ENCODE peak calls at places on chromosomes 7 and 10, in seven cellular contexts. I, J, B, K, C, M and V are unnamed samples.

GRCh38 chr10:24951201-24952145 is 933 bp downstream of the PRTFDC1 start:
- DNase-seq in I (peak; percentile 43), J (no peak), B (no peak), K (no peak), C (peak; percentile 58), M (no peak), V (no peak)

GRCh38 chr7:22675436-22675835 is 51.6 kb upstream of the IL6 start:
- DNase-seq in I (no peak), J (no peak), B (no peak), K (no peak), C (no peak), M (no peak), V (no peak)

GRCh38 chr7:80781561-80781979 is 137.3 kb downstream of the SEMA3C start:
- DNase-seq in I (peak; percentile 86), J (no peak), B (peak; percentile 26), K (peak; percentile 77), C (no peak), M (no peak), V (no peak)

GRCh38 chr10:96389785-96390184 is 31.0 kb upstream of the OPALIN start:
- DNase-seq in I (no peak), J (no peak), B (no peak), K (no peak), C (no peak), M (no peak), V (no peak)

GRCh38 chr10:4546500-4546899 is 279.5 kb upstream of the AKR1E2 start:
- DNase-seq in I (no peak), J (no peak), B (peak; percentile 33), K (no peak), C (no peak), M (no peak), V (no peak)

GRCh38 chr10:114379631-114380041 is 24.7 kb downstream of the AFAP1L2 start:
- DNase-seq in I (peak; percentile 94), J (no peak), B (no peak), K (no peak), C (no peak), M (no peak), V (no peak)

GRCh38 chr10:71978988-71979691 is 14.9 kb downstream of the CHST3 start:
- DNase-seq in I (no peak), J (no peak), B (no peak), K (no peak), C (no peak), M (no peak), V (no peak)

GRCh38 chr7:142379445-142379844 is 121.6 kb upstream of the PRSS58 start:
- DNase-seq in I (no peak), J (no peak), B (no peak), K (no peak), C (no peak), M (no peak), V (no peak)

GRCh38 chr10:69445094-69445493 is 6.2 kb upstream of the TSPAN15 start:
- DNase-seq in I (peak; percentile 37), J (no peak), B (no peak), K (no peak), C (no peak), M (peak; percentile 7), V (no peak)

GRCh38 chr10:103854687-103855423 is 521 bp downstream of the SH3PXD2A start:
- DNase-seq in I (peak; percentile 41), J (peak; percentile 28), B (no peak), K (no peak), C (peak; percentile 53), M (peak; percentile 83), V (no peak)

GRCh38 chr7:46006723-46007122 is 85.7 kb upstream of the IGFBP3 start:
- DNase-seq in I (no peak), J (no peak), B (no peak), K (no peak), C (no peak), M (no peak), V (no peak)

GRCh38 chr10:51214207-51214896 is 140.1 kb downstream of the PRKG1 start:
- DNase-seq in I (no peak), J (no peak), B (no peak), K (no peak), C (no peak), M (no peak), V (no peak)

GRCh38 chr7:135877799-135878198 is 99.4 kb downstream of the MTPN start:
- DNase-seq in I (peak; percentile 94), J (no peak), B (no peak), K (peak; percentile 47), C (no peak), M (no peak), V (no peak)

GRCh38 chr10:80484677-80485409 is 30.7 kb downstream of the TSPAN14 start:
- DNase-seq in I (no peak), J (no peak), B (no peak), K (no peak), C (no peak), M (no peak), V (no peak)

GRCh38 chr7:75993689-75994387 is 557 bp downstream of the TMEM120A start:
- DNase-seq in I (peak; percentile 41), J (peak; percentile 38), B (no peak), K (peak; percentile 42), C (peak; percentile 61), M (peak; percentile 95), V (no peak)

GRCh38 chr10:52599586-52600200 is 172.9 kb downstream of the MBL2 start:
- DNase-seq in I (no peak), J (no peak), B (no peak), K (no peak), C (no peak), M (no peak), V (no peak)

GRCh38 chr7:144388950-144389349 is 14.5 kb downstream of the NOBOX start:
- DNase-seq in I (peak; percentile 33), J (no peak), B (no peak), K (no peak), C (no peak), M (no peak), V (no peak)

GRCh38 chr10:29621161-29621560 is 13.6 kb downstream of the SVIL start:
- DNase-seq in I (peak; percentile 99), J (no peak), B (no peak), K (no peak), C (peak; percentile 49), M (no peak), V (peak; percentile 54)

GRCh38 chr7:28315565-28316420 is 96.5 kb upstream of the CREB5 start:
- DNase-seq in I (peak; percentile 70), J (no peak), B (no peak), K (peak; percentile 56), C (no peak), M (no peak), V (no peak)

GRCh38 chr10:51689536-51689935 is 9.9 kb downstream of the CSTF2T start:
- DNase-seq in I (no peak), J (no peak), B (no peak), K (no peak), C (no peak), M (no peak), V (no peak)

GRCh38 chr7:10930551-10930950 is 43.1 kb upstream of the PHF14 start:
- DNase-seq in I (no peak), J (no peak), B (no peak), K (no peak), C (no peak), M (no peak), V (no peak)

GRCh38 chr7:81468516-81468915 is 301.3 kb downstream of the HGF start:
- DNase-seq in I (no peak), J (no peak), B (no peak), K (no peak), C (no peak), M (no peak), V (no peak)

GRCh38 chr10:34295142-34295548 is 520.0 kb downstream of the PARD3 start:
- DNase-seq in I (peak; percentile 93), J (no peak), B (no peak), K (no peak), C (no peak), M (no peak), V (no peak)

GRCh38 chr7:117212969-117213877 is 109.6 kb downstream of the WNT2 start:
- DNase-seq in I (peak; percentile 65), J (peak; percentile 28), B (no peak), K (peak; percentile 46), C (peak; percentile 73), M (no peak), V (no peak)

GRCh38 chr7:121107923-121108498 is 119.5 kb downstream of the CPED1 start:
- DNase-seq in I (peak; percentile 71), J (no peak), B (no peak), K (peak; percentile 58), C (no peak), M (no peak), V (no peak)

GRCh38 chr10:100823194-100823593 is 77.8 kb downstream of the PAX2 start:
- DNase-seq in I (no peak), J (no peak), B (no peak), K (no peak), C (no peak), M (no peak), V (no peak)

GRCh38 chr7:50821457-50821977 is 38.8 kb upstream of the GRB10 start:
- DNase-seq in I (no peak), J (no peak), B (no peak), K (no peak), C (no peak), M (no peak), V (no peak)

GRCh38 chr7:143217806-143218205 is 4.0 kb upstream of the TAS2R40 start:
- DNase-seq in I (no peak), J (no peak), B (no peak), K (no peak), C (no peak), M (no peak), V (no peak)

GRCh38 chr7:15197359-15197977 is 294.9 kb upstream of the DGKB start:
- DNase-seq in I (no peak), J (no peak), B (no peak), K (no peak), C (no peak), M (no peak), V (no peak)

GRCh38 chr10:64484931-64485330 is 963.7 kb downstream of the REEP3 start:
- DNase-seq in I (no peak), J (no peak), B (no peak), K (no peak), C (no peak), M (no peak), V (no peak)

GRCh38 chr10:123517901-123518300 is 148.3 kb upstream of the GPR26 start:
- DNase-seq in I (no peak), J (no peak), B (no peak), K (no peak), C (no peak), M (no peak), V (peak; percentile 32)

GRCh38 chr10:115092555-115093285 is 445 bp upstream of the ATRNL1 start:
- DNase-seq in I (peak; percentile 31), J (peak; percentile 31), B (no peak), K (no peak), C (peak; percentile 69), M (peak; percentile 64), V (peak; percentile 75)

GRCh38 chr10:77738496-77739158 is 101.0 kb upstream of the KCNMA1 start:
- DNase-seq in I (no peak), J (no peak), B (no peak), K (no peak), C (no peak), M (no peak), V (no peak)

GRCh38 chr7:94980418-94981142 is 73.2 kb downstream of the PPP1R9A start:
- DNase-seq in I (peak; percentile 76), J (no peak), B (no peak), K (no peak), C (no peak), M (no peak), V (no peak)

GRCh38 chr10:17965649-17966048 is 13.9 kb downstream of the SLC39A12 start:
- DNase-seq in I (no peak), J (no peak), B (no peak), K (no peak), C (no peak), M (no peak), V (no peak)

GRCh38 chr7:107687656-107688055 is 27.0 kb downstream of the SLC26A4 start:
- DNase-seq in I (no peak), J (no peak), B (no peak), K (no peak), C (no peak), M (no peak), V (no peak)

GRCh38 chr7:101812595-101812994 is 4.8 kb upstream of the CUX1 start:
- DNase-seq in I (no peak), J (no peak), B (no peak), K (no peak), C (no peak), M (no peak), V (no peak)

GRCh38 chr7:148028165-148028564 is 562.4 kb upstream of the C7orf33 start:
- DNase-seq in I (no peak), J (no peak), B (no peak), K (no peak), C (no peak), M (no peak), V (no peak)